ENCODE peak calls at places on chromosomes 12 and 14, in seven cellular contexts. One of them, this sample, is unnamed.

GRCh38 chr12:50442178-50442908 is 41.7 kb downstream of the LARP4 start:
- DNase-seq in iris pigment epithelial cell: peak
- DNase-seq in MCF 10A: no peak
- DNase-seq in AG08396: no peak
- DNase-seq in activated CD4-positive, alpha-beta T cell treated with anti-CD3 and anti-CD28 coated beads, Interleukin-2, amount 10 ng/mL, durations not matched to agents 7 days and 5 days: no peak
- DNase-seq in NCI-H460: no peak
- DNase-seq in adipocyte: no peak
- DNase-seq in this sample: no peak

GRCh38 chr14:63897706-63898105 is 44.9 kb downstream of the SYNE2 start:
- DNase-seq in iris pigment epithelial cell: peak
- DNase-seq in NCI-H460: no peak
- DNase-seq in adipocyte: peak
- DNase-seq in activated CD4-positive, alpha-beta T cell treated with anti-CD3 and anti-CD28 coated beads, Interleukin-2, amount 10 ng/mL, durations not matched to agents 7 days and 5 days: no peak
- DNase-seq in AG08396: no peak
- DNase-seq in MCF 10A: no peak
- DNase-seq in this sample: peak

GRCh38 chr12:48861111-48861510 is 4.6 kb downstream of the RND1 start:
- DNase-seq in MCF 10A: no peak
- DNase-seq in activated CD4-positive, alpha-beta T cell treated with anti-CD3 and anti-CD28 coated beads, Interleukin-2, amount 10 ng/mL, durations not matched to agents 7 days and 5 days: no peak
- DNase-seq in NCI-H460: no peak
- DNase-seq in iris pigment epithelial cell: no peak
- DNase-seq in adipocyte: no peak
- DNase-seq in AG08396: no peak
- DNase-seq in this sample: no peak

GRCh38 chr12:20494803-20495202 is 126.5 kb downstream of the PDE3A start:
- DNase-seq in AG08396: no peak
- DNase-seq in NCI-H460: no peak
- DNase-seq in iris pigment epithelial cell: peak
- DNase-seq in adipocyte: peak
- DNase-seq in MCF 10A: no peak
- DNase-seq in activated CD4-positive, alpha-beta T cell treated with anti-CD3 and anti-CD28 coated beads, Interleukin-2, amount 10 ng/mL, durations not matched to agents 7 days and 5 days: no peak
- DNase-seq in this sample: no peak

GRCh38 chr14:91729756-91730155 is 2.1 kb downstream of the CATSPERB start:
- DNase-seq in MCF 10A: no peak
- DNase-seq in AG08396: peak
- DNase-seq in adipocyte: no peak
- DNase-seq in activated CD4-positive, alpha-beta T cell treated with anti-CD3 and anti-CD28 coated beads, Interleukin-2, amount 10 ng/mL, durations not matched to agents 7 days and 5 days: no peak
- DNase-seq in NCI-H460: no peak
- DNase-seq in iris pigment epithelial cell: no peak
- DNase-seq in this sample: no peak

GRCh38 chr14:104843442-104844305 is 21.4 kb upstream of the CEP170B start:
- DNase-seq in activated CD4-positive, alpha-beta T cell treated with anti-CD3 and anti-CD28 coated beads, Interleukin-2, amount 10 ng/mL, durations not matched to agents 7 days and 5 days: no peak
- DNase-seq in NCI-H460: no peak
- DNase-seq in MCF 10A: no peak
- DNase-seq in iris pigment epithelial cell: peak
- DNase-seq in adipocyte: peak
- DNase-seq in AG08396: peak
- DNase-seq in this sample: no peak

GRCh38 chr14:51004801-51005526 is 60.7 kb upstream of the PYGL start:
- DNase-seq in NCI-H460: peak
- DNase-seq in MCF 10A: peak
- DNase-seq in activated CD4-positive, alpha-beta T cell treated with anti-CD3 and anti-CD28 coated beads, Interleukin-2, amount 10 ng/mL, durations not matched to agents 7 days and 5 days: no peak
- DNase-seq in AG08396: peak
- DNase-seq in adipocyte: peak
- DNase-seq in iris pigment epithelial cell: peak
- DNase-seq in this sample: peak

GRCh38 chr14:24233538-24233866 is 773 bp downstream of the GMPR2 start:
- DNase-seq in MCF 10A: peak
- DNase-seq in NCI-H460: no peak
- DNase-seq in adipocyte: no peak
- DNase-seq in AG08396: no peak
- DNase-seq in iris pigment epithelial cell: no peak
- DNase-seq in activated CD4-positive, alpha-beta T cell treated with anti-CD3 and anti-CD28 coated beads, Interleukin-2, amount 10 ng/mL, durations not matched to agents 7 days and 5 days: no peak
- DNase-seq in this sample: no peak

GRCh38 chr12:5507944-5508343 is 76.0 kb downstream of the NTF3 start:
- DNase-seq in activated CD4-positive, alpha-beta T cell treated with anti-CD3 and anti-CD28 coated beads, Interleukin-2, amount 10 ng/mL, durations not matched to agents 7 days and 5 days: no peak
- DNase-seq in AG08396: no peak
- DNase-seq in NCI-H460: no peak
- DNase-seq in iris pigment epithelial cell: no peak
- DNase-seq in adipocyte: no peak
- DNase-seq in MCF 10A: no peak
- DNase-seq in this sample: no peak

GRCh38 chr14:101195309-101195724 is 291.8 kb upstream of the RTL1 start:
- DNase-seq in adipocyte: no peak
- DNase-seq in AG08396: no peak
- DNase-seq in MCF 10A: no peak
- DNase-seq in iris pigment epithelial cell: no peak
- DNase-seq in activated CD4-positive, alpha-beta T cell treated with anti-CD3 and anti-CD28 coated beads, Interleukin-2, amount 10 ng/mL, durations not matched to agents 7 days and 5 days: no peak
- DNase-seq in NCI-H460: no peak
- DNase-seq in this sample: no peak

GRCh38 chr12:111262277-111262676 is 106.6 kb downstream of the PHETA1 start:
- DNase-seq in adipocyte: no peak
- DNase-seq in AG08396: no peak
- DNase-seq in activated CD4-positive, alpha-beta T cell treated with anti-CD3 and anti-CD28 coated beads, Interleukin-2, amount 10 ng/mL, durations not matched to agents 7 days and 5 days: no peak
- DNase-seq in iris pigment epithelial cell: no peak
- DNase-seq in NCI-H460: no peak
- DNase-seq in MCF 10A: no peak
- DNase-seq in this sample: no peak

GRCh38 chr14:24407608-24408325 is 9.0 kb downstream of the NYNRIN start:
- DNase-seq in iris pigment epithelial cell: no peak
- DNase-seq in MCF 10A: no peak
- DNase-seq in activated CD4-positive, alpha-beta T cell treated with anti-CD3 and anti-CD28 coated beads, Interleukin-2, amount 10 ng/mL, durations not matched to agents 7 days and 5 days: no peak
- DNase-seq in adipocyte: no peak
- DNase-seq in NCI-H460: no peak
- DNase-seq in AG08396: no peak
- DNase-seq in this sample: no peak

GRCh38 chr14:38721822-38722431 is 381.1 kb downstream of the SEC23A start:
- DNase-seq in MCF 10A: peak
- DNase-seq in activated CD4-positive, alpha-beta T cell treated with anti-CD3 and anti-CD28 coated beads, Interleukin-2, amount 10 ng/mL, durations not matched to agents 7 days and 5 days: peak
- DNase-seq in iris pigment epithelial cell: peak
- DNase-seq in adipocyte: peak
- DNase-seq in AG08396: peak
- DNase-seq in NCI-H460: peak
- DNase-seq in this sample: peak

GRCh38 chr12:83190631-83191390 is 504.1 kb downstream of the TMTC2 start:
- DNase-seq in activated CD4-positive, alpha-beta T cell treated with anti-CD3 and anti-CD28 coated beads, Interleukin-2, amount 10 ng/mL, durations not matched to agents 7 days and 5 days: no peak
- DNase-seq in AG08396: no peak
- DNase-seq in MCF 10A: peak
- DNase-seq in NCI-H460: no peak
- DNase-seq in iris pigment epithelial cell: no peak
- DNase-seq in adipocyte: peak
- DNase-seq in this sample: no peak